ENCODE peak calls at places on chromosomes 5 and 9, in eight cellular contexts. H, W, A, E, J, U, L and F are unnamed samples. For H3K36me3, the result is how much of the 10 kb centered on the place peaks cover.

GRCh38 chr5:3595102-3595961 is at the start of gene IRX1:
- DNase-seq in U (no peak), H (no peak), W (no peak), L (no peak), A (peak), E (no peak), J (no peak), F (no peak)

GRCh38 chr5:133611357-133612020 is 852 bp downstream of the FSTL4 start:
- DNase-seq in E (no peak), H (no peak), A (no peak), U (no peak), J (no peak), W (no peak), L (no peak), F (no peak)

GRCh38 chr9:85290019-85290418 is 451.7 kb downstream of the AGTPBP1 start:
- DNase-seq in U (no peak), J (no peak), W (no peak), H (peak), L (no peak), A (peak), E (no peak), F (no peak)

GRCh38 chr9:92564982-92565381 is 29.2 kb upstream of the ECM2 start:
- DNase-seq in H (no peak), U (no peak), A (no peak), W (no peak), E (no peak), L (no peak), J (no peak), F (no peak)

GRCh38 chr5:135964670-135965320 is 10.0 kb upstream of the LECT2 start:
- DNase-seq in L (no peak), U (no peak), H (no peak), J (no peak), E (no peak), A (no peak), W (no peak), F (no peak)

GRCh38 chr9:93813687-93814560 is 141.2 kb downstream of the BARX1 start:
- DNase-seq in E (no peak), A (no peak), H (no peak), U (no peak), W (peak), L (no peak), J (peak), F (no peak)

GRCh38 chr5:179697108-179697507 is 1.7 kb upstream of the CANX start:
- DNase-seq in H (no peak), A (no peak), W (no peak), J (no peak), L (no peak), U (no peak), E (no peak), F (no peak)

GRCh38 chr9:120383999-120384924 is 195.7 kb downstream of the CDK5RAP2 start:
- DNase-seq in L (no peak), H (peak), W (peak), J (peak), A (no peak), U (peak), E (peak), F (peak)

GRCh38 chr5:132296412-132297001 is 2.3 kb downstream of the SLC22A4 start:
- DNase-seq in A (no peak), W (no peak), L (no peak), H (no peak), U (no peak), E (no peak), J (no peak), F (no peak)

GRCh38 chr5:175257128-175257846 is 186.7 kb downstream of the DRD1 start:
- DNase-seq in U (no peak), L (no peak), A (no peak), W (no peak), E (no peak), H (no peak), J (no peak), F (no peak)

GRCh38 chr5:73365301-73365853 is 83.2 kb downstream of the FOXD1 start:
- DNase-seq in W (no peak), H (no peak), J (no peak), E (no peak), A (no peak), L (no peak), U (no peak), F (no peak)

GRCh38 chr9:133437753-133438531 is 15.8 kb downstream of the ADAMTS13 start:
- DNase-seq in J (no peak), W (no peak), H (peak), A (no peak), L (no peak), E (no peak), U (no peak), F (no peak)

GRCh38 chr5:35717718-35718117 is 100.1 kb downstream of the SPEF2 start:
- DNase-seq in H (no peak), U (no peak), E (no peak), J (no peak), L (no peak), W (no peak), A (no peak), F (no peak)
- TF ChIP-seq CTCF in H (no peak), U (no peak), E (no peak), J (no peak), L (no peak), W (no peak), A (no peak), F (no peak)

GRCh38 chr5:32147959-32148358 is 26.2 kb downstream of the GOLPH3 start:
- DNase-seq in W (no peak), H (no peak), A (no peak), U (no peak), J (no peak), L (no peak), E (no peak), F (no peak)

GRCh38 chr5:32147236-32147635 is 26.9 kb downstream of the GOLPH3 start:
- DNase-seq in H (no peak), J (no peak), L (no peak), W (no peak), A (no peak), U (no peak), E (no peak), F (no peak)

GRCh38 chr5:32144637-32145207 is 29.4 kb downstream of the GOLPH3 start:
- DNase-seq in U (peak), A (no peak), E (no peak), W (no peak), J (peak), L (no peak), H (no peak), F (no peak)

GRCh38 chr5:32143991-32144636 is 30.0 kb downstream of the GOLPH3 start:
- DNase-seq in W (no peak), J (no peak), L (no peak), E (no peak), U (no peak), H (no peak), A (no peak), F (no peak)

DNA sequence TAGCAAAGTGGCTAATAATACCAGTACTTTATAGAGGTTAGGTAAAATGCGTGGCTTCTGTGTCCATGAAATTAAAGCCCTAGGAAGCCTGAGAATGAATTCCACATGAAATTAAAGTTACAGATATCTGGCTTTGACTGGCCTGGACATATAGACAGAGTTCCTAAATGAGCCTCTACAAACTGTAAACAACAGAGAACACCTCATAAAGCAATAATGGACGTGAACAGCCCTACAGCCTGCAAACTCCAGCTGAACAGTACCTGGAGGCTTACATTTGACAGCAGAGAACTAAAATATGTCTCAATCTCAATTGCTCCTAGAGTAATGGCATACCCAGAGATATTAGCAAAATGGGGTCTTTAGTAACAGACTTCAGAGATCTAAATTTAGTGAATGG is 28.7 kb downstream of the GOLPH3 start:
- DNase-seq in J (no peak), E (no peak), H (no peak), U (no peak), A (no peak), W (no peak), L (no peak), F (no peak)
- H3K36me3 ChIP-seq in J (under half), E (under half), H (under half), U (under half), A (under half), W (under half), L (under half), F (under half)

DNA sequence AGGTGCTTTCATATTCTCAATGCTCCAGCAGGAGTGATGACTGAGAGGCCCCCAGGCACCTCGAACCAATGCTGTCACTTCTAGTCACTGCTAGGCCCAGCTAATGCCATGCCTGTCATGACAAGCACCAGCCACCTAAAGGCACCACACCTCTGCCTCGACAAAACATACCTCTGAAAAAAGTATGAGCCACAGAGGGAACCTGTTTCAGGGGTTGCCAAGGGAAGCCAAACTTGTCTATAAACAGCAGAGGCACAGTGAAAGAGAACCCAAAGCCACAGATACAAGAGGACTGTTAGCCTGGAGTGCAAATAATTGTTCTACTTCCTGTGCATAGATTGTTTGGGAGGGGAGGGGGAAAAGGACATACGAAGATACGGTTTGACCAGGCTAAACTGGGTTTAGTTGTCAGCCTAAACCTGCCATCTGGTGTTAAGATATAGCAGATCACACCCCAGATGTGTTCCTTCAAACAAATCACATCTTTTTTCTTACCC is 45.9 kb downstream of the BNC2 start:
- DNase-seq in L (no peak), W (no peak), A (no peak), E (no peak), J (no peak), U (no peak), H (no peak), F (no peak)
- TF ChIP-seq CTCF in L (no peak), W (no peak), A (no peak), E (no peak), J (no peak), U (no peak), H (no peak), F (no peak)

GRCh38 chr9:121808781-121809180 is 157.3 kb downstream of the DAB2IP start:
- DNase-seq in H (no peak), A (no peak), J (no peak), W (no peak), L (no peak), E (no peak), U (no peak), F (no peak)

GRCh38 chr9:121809356-121810050 is 158.1 kb downstream of the DAB2IP start:
- DNase-seq in J (no peak), A (no peak), W (no peak), E (no peak), L (no peak), U (no peak), H (no peak), F (no peak)

GRCh38 chr9:121807069-121807917 is 155.9 kb downstream of the DAB2IP start:
- DNase-seq in U (no peak), W (no peak), H (no peak), L (no peak), E (no peak), J (no peak), A (no peak), F (no peak)

GRCh38 chr9:121810489-121810888 is 159.1 kb downstream of the DAB2IP start:
- DNase-seq in A (no peak), J (peak), E (no peak), W (no peak), L (no peak), U (no peak), H (no peak), F (no peak)

DNA sequence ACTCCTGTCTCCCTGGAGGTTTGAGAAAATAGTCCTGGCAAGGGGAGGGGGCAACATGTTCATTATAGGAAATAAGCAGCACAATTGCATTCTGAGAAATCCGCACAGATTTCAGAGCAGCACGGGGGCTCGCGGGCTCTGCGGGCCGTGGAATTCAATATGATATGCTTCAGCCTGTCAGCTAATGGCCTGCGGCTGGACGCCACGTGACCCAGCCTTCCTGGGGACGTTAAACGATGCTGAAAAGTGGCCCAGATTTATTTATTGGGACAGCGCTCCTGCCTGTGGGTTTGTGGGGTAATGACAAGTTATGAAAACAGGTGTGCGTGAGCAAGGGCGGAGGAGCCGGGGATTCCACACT is 156.5 kb downstream of the DAB2IP start:
- DNase-seq in U (no peak), J (no peak), L (no peak), E (no peak), A (no peak), H (no peak), W (no peak), F (peak)
- H3K36me3 ChIP-seq in U (under half), J (under half), L (under half), E (under half), A (under half), H (under half), W (under half), F (under half)

GRCh38 chr5:34538026-34538672 is 118.0 kb upstream of the RAI14 start:
- DNase-seq in L (no peak), J (no peak), U (no peak), H (peak), A (no peak), W (no peak), E (no peak), F (no peak)
- TF ChIP-seq CTCF in L (no peak), J (peak), U (no peak), H (no peak), A (no peak), W (no peak), E (peak), F (peak)

DNA sequence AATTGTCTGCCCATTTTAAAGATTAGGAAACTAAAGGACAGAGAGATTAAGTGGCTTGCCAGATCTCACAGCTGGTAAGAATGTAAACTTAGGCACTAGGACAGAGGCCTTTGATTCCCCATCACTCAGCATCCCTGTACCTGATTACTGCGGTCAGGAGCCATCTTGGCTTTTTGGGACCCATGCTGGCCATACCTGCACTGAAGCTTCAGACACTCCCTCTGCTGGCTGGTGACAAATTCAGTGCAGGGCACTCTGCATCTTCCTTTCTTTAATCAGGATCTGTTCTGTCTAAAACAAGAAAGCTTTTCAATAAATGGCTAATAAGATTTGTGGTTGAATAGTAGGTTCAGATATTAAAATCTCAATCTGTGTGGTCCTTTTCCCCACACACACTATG is 215.5 kb upstream of the RORB start:
- DNase-seq in E (no peak), W (no peak), A (no peak), J (no peak), H (no peak), U (no peak), L (no peak), F (no peak)
- H3K36me3 ChIP-seq in E (under half), W (under half), A (under half), J (under half), H (under half), U (under half), L (under half), F (under half)